ENCODE peak calls at places on chromosomes 6 and 20, in seven cellular contexts. W, E, R, K, Q, V and H are unnamed samples.

GRCh38 chr20:34022154-34022842 is 28.6 kb downstream of the RALY start:
- DNase-seq in E (no peak), R (no peak), V (no peak), Q (no peak), K (no peak), W (peak), H (peak)

GRCh38 chr6:14985366-14985765 is 260.5 kb upstream of the JARID2 start:
- DNase-seq in R (no peak), Q (no peak), V (no peak), W (no peak), K (no peak), E (no peak), H (no peak)

GRCh38 chr6:14903176-14904088 is 342.4 kb upstream of the JARID2 start:
- DNase-seq in R (no peak), W (peak), V (no peak), Q (no peak), K (no peak), E (no peak), H (no peak)

GRCh38 chr6:141467881-141468280 is 664.8 kb upstream of the GJE1 start:
- DNase-seq in V (no peak), Q (no peak), E (no peak), W (no peak), R (peak), K (no peak), H (no peak)

GRCh38 chr6:39344821-39345280 is 22.3 kb upstream of the KCNK16 start:
- DNase-seq in K (no peak), Q (no peak), V (no peak), W (no peak), R (peak), E (no peak), H (no peak)

GRCh38 chr20:62707981-62708521 is 585 bp upstream of the NTSR1 start:
- DNase-seq in V (no peak), Q (no peak), R (no peak), E (no peak), K (no peak), W (peak), H (no peak)

GRCh38 chr6:3061501-3061941 is 6.8 kb upstream of the RIPK1 start:
- DNase-seq in R (peak), V (no peak), W (no peak), Q (no peak), E (no peak), K (no peak), H (no peak)

GRCh38 chr6:87807423-87807978 is 105.5 kb upstream of the AKIRIN2 start:
- DNase-seq in K (no peak), Q (no peak), W (peak), R (no peak), V (no peak), E (no peak), H (no peak)

GRCh38 chr20:44110816-44111568 is 76.0 kb downstream of the JPH2 start:
- DNase-seq in V (no peak), W (no peak), E (no peak), R (no peak), K (no peak), Q (no peak), H (no peak)

GRCh38 chr6:56708810-56709597 is 66.3 kb upstream of the DST start:
- DNase-seq in E (no peak), R (peak), W (peak), K (no peak), V (no peak), Q (no peak), H (no peak)

GRCh38 chr20:43799150-43799711 is 72.4 kb upstream of the GTSF1L start:
- DNase-seq in R (peak), E (no peak), K (no peak), W (no peak), V (no peak), Q (peak), H (no peak)

GRCh38 chr6:159038914-159039884 is 5.6 kb downstream of the TAGAP start:
- DNase-seq in Q (no peak), R (peak), W (peak), K (no peak), E (no peak), V (no peak), H (peak)

GRCh38 chr20:62394248-62395245 is 7.6 kb downstream of the RPS21 start:
- DNase-seq in V (no peak), K (no peak), W (no peak), Q (no peak), R (no peak), E (no peak), H (no peak)